ENCODE peak calls at places on chromosomes 2 and 18, in six cellular contexts. Y, I, C, O, U and V are unnamed samples.

GRCh38 chr2:71736091-71736878 is 282.9 kb downstream of the DYSF start:
- DNase-seq in Y (no peak), I (no peak), C (peak), O (no peak), U (no peak), V (peak)

GRCh38 chr2:233400961-233401360 is 46.7 kb downstream of the DGKD start:
- DNase-seq in Y (no peak), I (no peak), C (no peak), O (no peak), U (no peak), V (no peak)

GRCh38 chr2:183458450-183458849 is 334.2 kb downstream of the NUP35 start:
- DNase-seq in Y (no peak), I (no peak), C (no peak), O (no peak), U (no peak), V (no peak)

GRCh38 chr2:85785027-85785822 is 31.4 kb downstream of the ATOH8 start:
- DNase-seq in Y (no peak), I (no peak), C (no peak), O (no peak), U (no peak), V (no peak)

GRCh38 chr2:163682695-163683094 is 53.1 kb downstream of the FIGN start:
- DNase-seq in Y (no peak), I (no peak), C (no peak), O (peak), U (peak), V (no peak)

GRCh38 chr2:33392366-33392765 is 84.1 kb upstream of the RASGRP3 start:
- DNase-seq in Y (no peak), I (no peak), C (no peak), O (no peak), U (no peak), V (no peak)

GRCh38 chr2:9739508-9739907 is 103.8 kb upstream of the TAF1B start:
- DNase-seq in Y (peak), I (peak), C (no peak), O (no peak), U (no peak), V (peak)

GRCh38 chr2:102001767-102002142 is 10.0 kb downstream of the IL1R2 start:
- DNase-seq in Y (no peak), I (no peak), C (no peak), O (no peak), U (no peak), V (no peak)

GRCh38 chr2:96661324-96661723 is 18.8 kb downstream of the FER1L5 start:
- DNase-seq in Y (no peak), I (no peak), C (no peak), O (no peak), U (no peak), V (no peak)

GRCh38 chr2:33522571-33522970 is 46.1 kb downstream of the RASGRP3 start:
- DNase-seq in Y (no peak), I (no peak), C (no peak), O (no peak), U (no peak), V (no peak)

GRCh38 chr2:240579071-240579762 is 7.3 kb upstream of the CAPN10 start:
- DNase-seq in Y (no peak), I (no peak), C (no peak), O (no peak), U (no peak), V (no peak)

GRCh38 chr2:160590664-160591063 is 97.1 kb upstream of the RBMS1 start:
- DNase-seq in Y (no peak), I (no peak), C (no peak), O (no peak), U (no peak), V (no peak)

GRCh38 chr18:77062518-77063003 is 70.0 kb downstream of the MBP start:
- DNase-seq in Y (peak), I (no peak), C (no peak), O (peak), U (no peak), V (no peak)

GRCh38 chr2:20578895-20579825 is 71.7 kb downstream of the HS1BP3 start:
- DNase-seq in Y (no peak), I (peak), C (peak), O (peak), U (peak), V (no peak)

GRCh38 chr18:58646334-58646862 is 17.5 kb upstream of the ALPK2 start:
- DNase-seq in Y (no peak), I (no peak), C (no peak), O (no peak), U (no peak), V (no peak)

GRCh38 chr2:236086403-236086970 is 81.7 kb downstream of the GBX2 start:
- DNase-seq in Y (no peak), I (no peak), C (no peak), O (no peak), U (no peak), V (no peak)

GRCh38 chr2:49332415-49332814 is 178.1 kb upstream of the FSHR start:
- DNase-seq in Y (no peak), I (no peak), C (no peak), O (no peak), U (peak), V (no peak)

GRCh38 chr2:226124548-226125011 is 675.0 kb downstream of the IRS1 start:
- DNase-seq in Y (no peak), I (no peak), C (no peak), O (no peak), U (peak), V (no peak)

GRCh38 chr18:8813621-8814020 is 108.3 kb downstream of the MTCL1 start:
- DNase-seq in Y (no peak), I (no peak), C (no peak), O (no peak), U (no peak), V (no peak)

GRCh38 chr2:167844714-167845530 is 402.5 kb downstream of the STK39 start:
- DNase-seq in Y (no peak), I (no peak), C (no peak), O (no peak), U (peak), V (peak)

GRCh38 chr2:211157856-211158463 is 601.6 kb downstream of the CPS1 start:
- DNase-seq in Y (peak), I (peak), C (peak), O (peak), U (peak), V (peak)

GRCh38 chr2:240139666-240140393 is 628 bp downstream of the OTOS start:
- DNase-seq in Y (no peak), I (peak), C (no peak), O (no peak), U (peak), V (no peak)

GRCh38 chr2:210663574-210663973 is 107.2 kb downstream of the CPS1 start:
- DNase-seq in Y (no peak), I (peak), C (no peak), O (peak), U (peak), V (peak)

GRCh38 chr2:139773720-139774277 is 993.6 kb upstream of the NXPH2 start:
- DNase-seq in Y (no peak), I (no peak), C (no peak), O (no peak), U (no peak), V (no peak)

GRCh38 chr18:79503891-79504475 is 108.3 kb downstream of the NFATC1 start:
- DNase-seq in Y (no peak), I (no peak), C (no peak), O (no peak), U (no peak), V (no peak)

GRCh38 chr2:178553047-178553446 is 72.8 kb downstream of the PLEKHA3 start:
- DNase-seq in Y (no peak), I (no peak), C (no peak), O (peak), U (no peak), V (no peak)

GRCh38 chr2:120343433-120344105 is 2.4 kb upstream of the INHBB start:
- DNase-seq in Y (peak), I (peak), C (peak), O (peak), U (peak), V (peak)
- H3K4me3 ChIP-seq in Y (no peak), I (peak), C (no peak), O (no peak), U (peak), V (no peak)

DNA sequence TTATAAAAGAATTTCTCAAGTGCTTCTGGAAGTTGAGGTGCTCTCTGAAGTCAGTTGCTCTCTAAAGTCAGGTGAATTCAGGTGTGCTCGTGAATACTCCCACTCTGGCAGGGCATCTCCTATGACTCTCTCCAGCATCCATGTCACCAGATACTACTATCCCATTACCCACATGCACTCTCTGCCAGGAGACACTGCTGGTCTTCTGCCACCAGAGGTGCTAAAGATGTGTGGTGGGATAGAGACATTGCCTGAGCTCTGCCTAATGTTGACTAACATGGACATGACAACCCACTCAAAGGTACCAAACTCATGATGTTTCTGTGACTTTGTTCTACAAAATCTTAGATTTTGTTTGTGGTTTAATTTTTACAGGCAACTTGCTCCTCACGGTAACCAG is 106.4 kb upstream of the HNRNPA3 start:
- DNase-seq in Y (no peak), I (no peak), C (no peak), O (no peak), U (peak), V (no peak)
- TF ChIP-seq CTCF in Y (no peak), I (no peak), C (no peak), O (peak), U (peak), V (no peak)

GRCh38 chr2:219250044-219250781 is 2.8 kb upstream of the TUBA4B start:
- DNase-seq in Y (no peak), I (no peak), C (no peak), O (no peak), U (no peak), V (no peak)
- H3K4me3 ChIP-seq in Y (peak), I (no peak), C (peak), O (no peak), U (no peak), V (no peak)

GRCh38 chr2:216696321-216696720 is 972 bp upstream of the IGFBP5 start:
- DNase-seq in Y (no peak), I (no peak), C (no peak), O (no peak), U (no peak), V (no peak)

GRCh38 chr2:216695401-216695821 is at the start of gene IGFBP5:
- DNase-seq in Y (no peak), I (peak), C (peak), O (peak), U (peak), V (peak)

GRCh38 chr2:216698291-216698690 is 2.9 kb upstream of the IGFBP5 start:
- DNase-seq in Y (no peak), I (no peak), C (no peak), O (no peak), U (no peak), V (no peak)

GRCh38 chr2:216698895-216699294 is 3.5 kb upstream of the IGFBP5 start:
- DNase-seq in Y (no peak), I (peak), C (no peak), O (peak), U (peak), V (no peak)

DNA sequence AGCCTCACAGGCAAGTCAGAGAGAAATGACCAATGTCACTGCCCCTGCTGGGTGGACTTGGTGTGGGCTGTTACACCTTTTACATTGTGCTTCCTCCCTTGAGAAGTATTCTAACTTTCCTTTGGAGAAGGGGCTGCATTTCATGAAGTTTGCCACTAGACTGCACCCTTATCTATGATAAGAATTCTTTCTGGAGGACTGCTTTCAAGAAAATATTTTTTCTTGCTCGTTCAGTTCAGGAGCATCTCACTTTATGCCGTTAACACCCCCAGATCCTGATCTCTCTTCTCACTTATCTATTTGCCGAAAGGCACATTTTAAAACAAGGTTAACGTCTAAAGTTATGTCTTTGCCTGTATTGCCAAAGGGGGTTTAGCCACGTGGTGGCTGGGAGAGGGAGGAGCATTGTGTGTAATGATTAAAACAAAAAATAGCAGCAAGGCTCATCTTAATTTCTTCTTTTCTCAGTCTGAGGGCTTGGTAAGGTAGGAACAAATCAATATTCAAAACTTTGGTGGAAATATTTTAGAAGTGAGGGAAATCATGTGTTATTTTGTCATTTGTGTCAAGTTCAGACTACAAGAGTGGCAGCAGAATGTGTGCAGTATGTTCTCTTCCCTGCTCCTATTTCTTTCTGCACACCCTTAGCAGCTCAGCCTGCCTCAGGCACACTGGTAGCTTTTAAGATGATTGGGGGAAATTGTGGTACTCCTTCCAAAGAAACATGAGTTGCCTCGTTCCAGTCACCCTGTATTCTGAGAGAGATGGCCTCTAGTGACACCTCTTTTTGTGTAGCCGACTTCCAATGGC is 1.6 kb upstream of the IGFBP5 start:
- DNase-seq in Y (no peak), I (no peak), C (no peak), O (peak), U (peak), V (no peak)
- TF ChIP-seq CTCF in Y (peak), I (peak), C (peak), O (peak), U (peak), V (no peak)

GRCh38 chr2:66443977-66444855 is 9.3 kb downstream of the MEIS1 start:
- DNase-seq in Y (no peak), I (peak), C (no peak), O (no peak), U (peak), V (no peak)
- H3K4me3 ChIP-seq in Y (no peak), I (peak), C (peak), O (no peak), U (peak), V (no peak)

DNA sequence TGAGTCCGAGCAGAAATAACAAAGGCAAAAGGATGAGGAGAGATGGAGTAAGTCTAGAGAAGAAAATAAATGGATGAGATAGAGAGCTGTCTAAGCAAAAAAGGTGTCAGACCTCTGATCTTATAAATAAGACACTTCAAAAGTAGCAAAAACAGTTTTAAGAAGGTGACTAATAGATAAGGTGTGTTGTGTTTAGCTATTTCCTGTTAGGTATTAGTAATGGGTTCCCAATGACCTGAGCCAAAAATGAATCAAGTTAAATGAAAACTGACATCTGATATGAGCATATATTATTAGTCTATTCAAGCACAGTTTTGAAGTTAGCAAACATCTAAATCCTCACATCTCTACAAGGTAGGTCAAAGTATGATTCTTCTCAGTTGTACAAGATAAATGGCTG is 10.6 kb downstream of the SUPT7L start:
- DNase-seq in Y (no peak), I (no peak), C (no peak), O (no peak), U (no peak), V (no peak)
- TF ChIP-seq CTCF in Y (no peak), I (no peak), C (no peak), O (no peak), U (no peak), V (no peak)

GRCh38 chr2:144509001-144509545 is 10.8 kb downstream of the ZEB2 start:
- DNase-seq in Y (no peak), I (no peak), C (no peak), O (no peak), U (peak), V (no peak)
- H3K4me3 ChIP-seq in Y (no peak), I (no peak), C (peak), O (no peak), U (peak), V (no peak)

GRCh38 chr2:30475542-30475941 is 28.5 kb downstream of the LCLAT1 start:
- DNase-seq in Y (no peak), I (no peak), C (no peak), O (no peak), U (no peak), V (no peak)
- TF ChIP-seq CTCF in Y (no peak), I (no peak), C (no peak), O (no peak), U (no peak), V (no peak)